ENCODE peak calls at places on chromosome 2, in four cellular contexts. U, Y, F and S are unnamed samples. For H3K9me3, the result is how much of the 10 kb centered on the place peaks cover.

GRCh38 chr2:113891265-113891959 is 1.5 kb downstream of the ACTR3 start:
- DNase-seq in Y (no peak), U (no peak), F (no peak), S (no peak)

GRCh38 chr2:172970660-172971059 is 105.0 kb upstream of the MAP3K20 start:
- DNase-seq in Y (no peak), F (no peak), U (no peak), S (no peak)

GRCh38 chr2:232008907-232009638 is 47.6 kb downstream of the DIS3L2 start:
- DNase-seq in U (no peak), Y (no peak), F (no peak), S (no peak)

GRCh38 chr2:179539112-179539511 is 274.5 kb upstream of the SESTD1 start:
- DNase-seq in U (no peak), Y (no peak), F (no peak), S (no peak)

GRCh38 chr2:144430722-144431163 is 89.2 kb downstream of the ZEB2 start:
- DNase-seq in U (no peak), F (no peak), Y (no peak), S (no peak)

GRCh38 chr2:150292807-150293206 is 194.7 kb downstream of the RND3 start:
- DNase-seq in U (no peak), Y (no peak), F (no peak), S (no peak)

GRCh38 chr2:149652925-149653324 is 65.3 kb upstream of the MMADHC start:
- DNase-seq in Y (no peak), U (no peak), F (no peak), S (no peak)

GRCh38 chr2:191677091-191677645 is 768 bp upstream of the NABP1 start:
- DNase-seq in Y (peak), F (no peak), U (peak), S (no peak)

GRCh38 chr2:221958224-221958623 is 340.6 kb downstream of the PAX3 start:
- DNase-seq in Y (no peak), U (no peak), F (no peak), S (no peak)

GRCh38 chr2:232325324-232326273 is 53.0 kb upstream of the ALPP start:
- DNase-seq in Y (no peak), U (peak), F (no peak), S (peak)

GRCh38 chr2:123077101-123077500 is 948.0 kb upstream of the CNTNAP5 start:
- DNase-seq in Y (no peak), F (no peak), U (no peak), S (no peak)

GRCh38 chr2:217309056-217309455 is 449.2 kb upstream of the TNP1 start:
- DNase-seq in Y (no peak), U (no peak), F (no peak), S (no peak)

GRCh38 chr2:23669413-23670244 is 257.3 kb downstream of the ATAD2B start:
- DNase-seq in Y (no peak), U (peak), F (no peak), S (no peak)

GRCh38 chr2:207054521-207054920 is 111.2 kb downstream of the KLF7 start:
- DNase-seq in F (no peak), U (no peak), Y (no peak), S (no peak)

GRCh38 chr2:119177171-119177837 is 18.8 kb upstream of the C1QL2 start:
- DNase-seq in Y (no peak), U (no peak), F (no peak), S (no peak)

GRCh38 chr2:224086226-224086911 is 47.3 kb upstream of the SERPINE2 start:
- DNase-seq in F (peak), U (peak), Y (peak), S (no peak)

GRCh38 chr2:225038076-225038571 is 4.1 kb downstream of the DOCK10 start:
- DNase-seq in F (no peak), U (no peak), Y (no peak), S (no peak)

GRCh38 chr2:152716805-152717241 is 438 bp downstream of the PRPF40A start:
- DNase-seq in F (no peak), Y (peak), U (peak), S (no peak)

GRCh38 chr2:151138507-151138906 is 123.2 kb downstream of the RBM43 start:
- DNase-seq in Y (no peak), F (no peak), U (no peak), S (no peak)

GRCh38 chr2:189580267-189580661 is 322 bp downstream of the SLC40A1 start:
- DNase-seq in U (peak), F (no peak), Y (peak), S (peak)

GRCh38 chr2:28129955-28130695 is 239.6 kb downstream of the BABAM2 start:
- DNase-seq in Y (no peak), F (no peak), U (no peak), S (no peak)

GRCh38 chr2:131641414-131642206 is 113.9 kb downstream of the CCDC74A start:
- DNase-seq in U (no peak), F (no peak), Y (no peak), S (no peak)

GRCh38 chr2:20702563-20702962 is 35.6 kb downstream of the GDF7 start:
- DNase-seq in F (no peak), U (no peak), Y (no peak), S (no peak)

GRCh38 chr2:171703574-171704347 is 16.5 kb downstream of the DYNC1I2 start:
- DNase-seq in U (peak), F (peak), Y (peak), S (no peak)

GRCh38 chr2:70959851-70960832 is 18.3 kb upstream of the ANKRD53 start:
- DNase-seq in F (no peak), Y (no peak), U (no peak), S (no peak)

GRCh38 chr2:103788346-103788745 is 1026.5 kb downstream of the TMEM182 start:
- DNase-seq in Y (no peak), F (no peak), U (peak), S (no peak)

GRCh38 chr2:1892529-1893250 is 148.4 kb upstream of the PXDN start:
- DNase-seq in U (no peak), F (no peak), Y (no peak), S (no peak)

GRCh38 chr2:235044501-235045271 is 92.9 kb downstream of the SH3BP4 start:
- DNase-seq in Y (no peak), F (no peak), U (no peak), S (no peak)

DNA sequence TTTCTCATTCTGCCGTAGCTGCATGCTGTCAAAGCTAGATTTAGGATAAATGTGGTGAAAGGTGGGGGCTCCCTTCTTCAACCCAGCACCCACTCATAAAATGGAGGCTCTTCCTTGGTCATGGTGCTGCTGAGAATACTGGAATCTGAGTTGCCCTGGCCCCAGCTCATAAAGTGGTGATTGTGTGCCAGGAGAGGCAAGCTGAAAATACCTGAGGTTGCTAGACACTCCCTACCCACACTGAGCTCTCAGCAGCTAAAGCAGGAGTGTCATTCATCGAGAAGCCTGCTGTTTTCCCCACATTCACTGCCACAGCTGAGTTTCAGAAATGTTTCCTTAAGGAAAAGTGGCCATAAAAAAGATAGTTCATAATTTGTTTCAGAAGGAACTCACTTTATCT is 297.1 kb upstream of the RBMS1 start:
- DNase-seq in U (no peak), Y (no peak), F (no peak), S (no peak)
- TF ChIP-seq POLR2A in U (no peak), Y (no peak), F (no peak), S (no peak)

GRCh38 chr2:31694444-31694843 is 113.7 kb upstream of the SRD5A2 start:
- DNase-seq in F (peak), Y (peak), U (peak), S (no peak)

GRCh38 chr2:31693882-31694281 is 113.1 kb upstream of the SRD5A2 start:
- DNase-seq in U (no peak), Y (no peak), F (peak), S (no peak)

DNA sequence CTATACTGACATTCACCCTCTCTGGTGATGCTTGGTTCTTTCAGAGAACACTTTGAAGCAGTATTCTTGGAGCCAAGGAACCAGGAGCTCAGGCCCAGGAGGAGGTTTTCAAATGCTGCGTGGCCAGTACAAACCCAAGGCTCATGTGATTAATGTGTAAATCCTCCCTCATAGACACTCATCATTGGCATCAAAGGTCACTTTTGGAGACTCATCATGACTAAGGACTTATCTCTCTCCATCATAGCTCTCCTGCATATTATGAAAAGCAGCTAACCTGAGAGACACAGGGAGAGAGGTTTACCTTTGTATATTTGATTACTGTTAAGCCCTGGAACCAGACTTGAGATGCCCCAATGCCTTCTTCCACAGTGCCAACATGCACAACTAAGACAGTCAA is 115.3 kb upstream of the SRD5A2 start:
- DNase-seq in F (no peak), U (no peak), Y (peak), S (no peak)
- H3K9me3 ChIP-seq in F (under half), U (under half), Y (under half), S (under half)

GRCh38 chr2:25418944-25419677 is 77.4 kb upstream of the DNMT3A start:
- DNase-seq in Y (no peak), U (no peak), F (no peak), S (no peak)
- TF ChIP-seq POLR2A in Y (no peak), U (no peak), F (no peak), S (no peak)

GRCh38 chr2:48607307-48608014 is 10.2 kb upstream of the GTF2A1L start:
- DNase-seq in U (no peak), Y (no peak), F (peak), S (no peak)
- H3K9me3 ChIP-seq in U (under half), Y (under half), F (under half), S (under half)

DNA sequence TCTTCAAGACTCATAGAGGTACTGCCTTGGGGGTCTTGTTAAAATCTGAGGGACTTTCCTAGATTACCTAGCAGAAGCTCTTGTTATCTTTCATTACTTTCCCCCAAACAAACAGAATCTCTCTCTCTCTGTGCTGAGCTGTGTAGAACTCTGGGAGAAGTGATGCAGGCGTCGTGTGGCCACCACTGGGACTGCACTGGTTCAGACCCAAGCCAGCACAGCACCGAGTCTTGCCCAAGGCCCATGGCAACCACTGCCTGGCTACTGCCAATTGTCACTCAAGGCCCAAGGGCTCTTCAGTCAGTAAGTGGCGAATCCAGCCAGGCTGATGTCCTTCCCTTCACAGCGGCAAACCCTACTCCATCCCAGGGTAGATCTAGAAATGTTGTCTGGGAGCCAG is 28.6 kb downstream of the PPP1R1C start:
- DNase-seq in U (no peak), Y (no peak), F (no peak), S (no peak)
- TF ChIP-seq POLR2A in U (no peak), Y (no peak), F (no peak), S (no peak)

DNA sequence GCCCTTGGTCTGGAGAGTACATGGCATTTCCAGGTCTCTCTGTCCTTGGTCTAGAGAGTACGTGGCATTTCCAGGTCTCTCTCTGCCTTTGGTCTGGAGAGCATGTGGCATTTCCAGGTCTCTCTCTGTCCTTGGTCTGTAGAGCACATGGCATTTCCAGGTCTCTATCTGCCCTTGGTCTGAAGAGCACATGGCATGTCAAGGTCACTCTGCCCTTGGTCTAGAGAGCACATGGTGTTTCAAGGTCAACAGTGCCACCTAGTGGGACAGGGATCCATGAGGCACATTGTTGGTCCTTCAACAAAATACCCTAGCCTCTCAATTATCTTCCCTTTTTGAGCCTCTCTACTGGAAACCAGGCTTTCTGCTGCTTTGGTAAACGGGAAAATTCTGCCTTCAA is 250.2 kb downstream of the OTX1 start:
- DNase-seq in Y (no peak), F (peak), U (peak), S (no peak)
- H3K9me3 ChIP-seq in Y (under half), F (under half), U (under half), S (under half)

GRCh38 chr2:230220347-230220969 is 674 bp upstream of the SP110 start:
- DNase-seq in U (no peak), Y (no peak), F (no peak), S (no peak)

GRCh38 chr2:230217424-230217823 is 2.4 kb downstream of the SP110 start:
- DNase-seq in F (no peak), U (no peak), Y (no peak), S (no peak)

GRCh38 chr2:230221533-230221932 is 1.7 kb upstream of the SP110 start:
- DNase-seq in U (no peak), Y (no peak), F (no peak), S (no peak)

GRCh38 chr2:230218411-230218810 is 1.4 kb downstream of the SP110 start:
- DNase-seq in U (no peak), F (no peak), Y (no peak), S (no peak)

GRCh38 chr2:230219419-230220331 is at the start of gene SP110:
- DNase-seq in F (peak), Y (peak), U (peak), S (peak)
- TF ChIP-seq POLR2A in F (peak), Y (peak), U (peak), S (peak)

GRCh38 chr2:134225841-134226240 is 28.0 kb upstream of the MGAT5 start:
- DNase-seq in F (no peak), Y (no peak), U (no peak), S (no peak)

GRCh38 chr2:134225173-134225572 is 28.7 kb upstream of the MGAT5 start:
- DNase-seq in U (no peak), F (no peak), Y (no peak), S (no peak)

GRCh38 chr2:134226561-134226960 is 27.3 kb upstream of the MGAT5 start:
- DNase-seq in U (no peak), Y (no peak), F (no peak), S (no peak)

GRCh38 chr2:134220525-134220924 is 33.3 kb upstream of the MGAT5 start:
- DNase-seq in F (no peak), Y (no peak), U (no peak), S (no peak)

GRCh38 chr2:134224005-134224404 is 29.9 kb upstream of the MGAT5 start:
- DNase-seq in F (no peak), Y (no peak), U (no peak), S (no peak)
- H3K9me3 ChIP-seq in F (under half), Y (under half), U (under half), S (under half)

DNA sequence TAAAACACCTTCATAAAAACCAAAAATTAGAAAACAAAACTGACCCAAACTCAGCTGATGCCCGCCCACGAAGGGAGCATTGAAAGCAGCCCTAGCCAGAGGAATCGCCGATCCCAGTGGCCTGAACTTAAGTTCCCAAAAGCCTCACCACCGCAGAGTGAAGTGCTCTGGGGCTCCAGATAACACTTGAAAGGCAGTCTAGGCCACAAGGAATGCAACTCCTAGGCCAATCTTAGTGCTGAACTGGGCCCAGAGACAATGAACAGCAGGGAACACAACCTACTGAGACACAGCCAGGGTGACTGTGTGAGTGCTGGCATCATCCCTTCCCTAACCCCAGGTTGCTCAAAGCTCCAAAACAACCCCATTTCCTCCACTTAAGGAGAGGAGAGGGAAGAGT is 59.6 kb upstream of the CHN1 start:
- DNase-seq in F (no peak), U (no peak), Y (no peak), S (no peak)
- TF ChIP-seq POLR2A in F (no peak), U (no peak), Y (no peak), S (no peak)